ENCODE peak calls at places on chromosomes 16 and 17, in five cellular contexts. E, H, S, R and U are unnamed samples.

GRCh38 chr17:64773836-64774761 is 112.0 kb upstream of the SMURF2 start:
- DNase-seq in E (peak; percentile 20), H (peak; percentile 70), S (peak; percentile 90), R (no peak), U (peak; percentile 70)

GRCh38 chr17:27651411-27652345 is 20.7 kb downstream of the LGALS9 start:
- DNase-seq in E (no peak), H (peak; percentile 33), S (peak; percentile 75), R (peak; percentile 35), U (no peak)

GRCh38 chr16:57196753-57197152 is 10.6 kb downstream of the RSPRY1 start:
- DNase-seq in E (no peak), H (no peak), S (no peak), R (no peak), U (no peak)

GRCh38 chr17:41645371-41646063 is 21.1 kb upstream of the KRT17 start:
- DNase-seq in E (no peak), H (no peak), S (no peak), R (no peak), U (no peak)

GRCh38 chr17:17877548-17878358 is 41.0 kb upstream of the SREBF1 start:
- DNase-seq in E (peak; percentile 46), H (no peak), S (peak; percentile 40), R (peak; percentile 89), U (no peak)

GRCh38 chr17:48062273-48062672 is 14.1 kb downstream of the NFE2L1 start:
- DNase-seq in E (no peak), H (no peak), S (no peak), R (no peak), U (no peak)

GRCh38 chr17:55314784-55315491 is 50.2 kb downstream of the HLF start:
- DNase-seq in E (no peak), H (no peak), S (no peak), R (no peak), U (no peak)

GRCh38 chr17:56786989-56787482 is 46.7 kb downstream of the C17orf67 start:
- DNase-seq in E (peak; percentile 92), H (peak; percentile 6), S (no peak), R (no peak), U (no peak)

GRCh38 chr17:38711792-38712571 is 6.9 kb downstream of the MLLT6 start:
- DNase-seq in E (no peak), H (no peak), S (no peak), R (no peak), U (no peak)

GRCh38 chr16:14527411-14528044 is 102.5 kb downstream of the PARN start:
- DNase-seq in E (peak; percentile 53), H (no peak), S (no peak), R (peak; percentile 44), U (no peak)

GRCh38 chr17:50848039-50848438 is 12.7 kb downstream of the WFIKKN2 start:
- DNase-seq in E (no peak), H (no peak), S (no peak), R (no peak), U (no peak)

GRCh38 chr17:50845260-50846147 is 10.1 kb downstream of the WFIKKN2 start:
- DNase-seq in E (no peak), H (no peak), S (no peak), R (no peak), U (no peak)

GRCh38 chr17:50847566-50847965 is 12.2 kb downstream of the WFIKKN2 start:
- DNase-seq in E (no peak), H (no peak), S (no peak), R (no peak), U (no peak)

GRCh38 chr17:50850640-50851039 is 15.3 kb downstream of the WFIKKN2 start:
- DNase-seq in E (no peak), H (no peak), S (no peak), R (no peak), U (no peak)

DNA sequence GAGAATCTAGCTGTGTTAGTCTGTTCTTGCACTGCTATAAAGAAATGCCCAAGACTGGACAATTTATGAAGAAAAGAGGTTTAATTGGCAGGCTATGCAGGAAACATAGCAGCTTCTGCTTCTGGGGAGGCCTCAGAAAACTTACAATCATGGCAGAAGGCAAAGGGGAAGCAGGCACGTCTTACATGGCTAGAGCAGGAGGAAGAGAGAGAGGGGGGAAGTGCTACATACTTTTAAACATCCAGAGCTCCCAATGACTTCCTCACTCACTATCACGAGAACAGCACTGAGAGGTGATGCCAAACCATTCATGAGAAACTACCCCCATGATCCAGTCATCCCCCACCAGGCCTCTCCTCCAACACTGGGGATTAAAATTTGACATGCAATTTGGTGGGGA is 13.3 kb downstream of the WFIKKN2 start:
- DNase-seq in E (no peak), H (no peak), S (no peak), R (no peak), U (no peak)
- TF ChIP-seq CTCF in E (no peak), H (no peak), S (no peak), R (no peak), U (no peak)

GRCh38 chr16:79962962-79963361 is 362.4 kb upstream of the MAF start:
- DNase-seq in E (no peak), H (no peak), S (no peak), R (no peak), U (no peak)
- TF ChIP-seq CTCF in E (no peak), H (no peak), S (no peak), R (no peak), U (no peak)

GRCh38 chr16:84836967-84837366 is 17.2 kb downstream of the CRISPLD2 start:
- DNase-seq in E (no peak), H (no peak), S (no peak), R (no peak), U (no peak)

GRCh38 chr16:84834403-84834772 is 14.6 kb downstream of the CRISPLD2 start:
- DNase-seq in E (peak; percentile 47), H (no peak), S (no peak), R (no peak), U (no peak)

GRCh38 chr16:84838383-84838948 is 18.7 kb downstream of the CRISPLD2 start:
- DNase-seq in E (no peak), H (no peak), S (no peak), R (no peak), U (no peak)

GRCh38 chr16:84833542-84834402 is 14.0 kb downstream of the CRISPLD2 start:
- DNase-seq in E (no peak), H (no peak), S (no peak), R (no peak), U (no peak)

DNA sequence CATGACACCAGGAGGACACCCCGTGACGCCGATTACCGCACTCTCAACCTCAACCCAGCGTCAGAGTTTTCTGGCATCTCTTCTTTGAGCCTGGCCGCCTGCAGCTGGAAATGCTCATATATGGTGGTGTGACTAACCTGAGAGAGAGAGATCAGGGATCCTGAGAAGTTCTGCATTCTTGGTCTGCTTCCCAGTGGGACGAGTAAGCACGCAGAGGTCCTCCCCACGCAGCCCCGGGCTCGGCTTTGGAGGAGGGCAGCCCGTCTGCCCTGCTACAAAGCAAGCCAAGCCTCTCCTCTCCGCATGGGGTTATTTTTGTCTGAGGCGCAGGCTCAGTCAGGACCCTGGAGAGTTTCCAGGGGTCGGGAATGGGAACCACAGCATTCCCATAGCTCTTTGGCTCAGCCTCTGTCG is 16.5 kb downstream of the CRISPLD2 start:
- DNase-seq in E (peak; percentile 100), H (no peak), S (no peak), R (peak; percentile 97), U (no peak)
- TF ChIP-seq CTCF in E (no peak), H (no peak), S (no peak), R (no peak), U (no peak)

GRCh38 chr17:72726936-72727335 is 365.6 kb downstream of the SLC39A11 start:
- DNase-seq in E (no peak), H (peak; percentile 93), S (no peak), R (no peak), U (peak; percentile 78)
- TF ChIP-seq CTCF in E (no peak), H (no peak), S (no peak), R (no peak), U (no peak)